ENCODE peak calls at places on chromosomes 6 and 20, in ten cellular contexts. J is cardiac muscle cell, R is HepG2, K is kidney, C is ovary, T is ascending aorta, M is WERI-Rb-1, I is pancreas, U is lower lobe of right lung, F is heart left ventricle. Y is an unnamed sample.

GRCh38 chr6:157994126-157994795 is 12.6 kb downstream of the SYNJ2 start:
- DNase-seq in J (no peak), T (no peak), M (no peak), R (peak), K (no peak), F (no peak), I (no peak), U (no peak), C (no peak), Y (no peak)

GRCh38 chr20:14816471-14816870 is 479.1 kb upstream of the FLRT3 start:
- DNase-seq in F (no peak), M (no peak), C (no peak), R (no peak), I (no peak), J (no peak), U (no peak), K (no peak), T (no peak), Y (no peak)

GRCh38 chr20:44198872-44199271 is 11.7 kb downstream of the OSER1 start:
- DNase-seq in M (no peak), R (no peak), U (no peak), J (no peak), F (no peak), C (no peak), K (no peak), T (no peak), I (no peak), Y (no peak)

GRCh38 chr6:7042056-7042653 is 65.6 kb upstream of the RREB1 start:
- DNase-seq in I (no peak), F (no peak), K (no peak), T (peak), J (no peak), C (no peak), M (no peak), U (peak), R (peak), Y (peak)

GRCh38 chr6:11298651-11299420 is 66.4 kb upstream of the NEDD9 start:
- DNase-seq in C (no peak), I (peak), F (no peak), M (no peak), J (no peak), R (peak), T (no peak), K (no peak), U (peak), Y (no peak)

GRCh38 chr6:18601515-18602035 is 214.4 kb downstream of the RNF144B start:
- DNase-seq in F (no peak), I (no peak), M (no peak), T (no peak), U (no peak), C (no peak), K (no peak), J (no peak), R (no peak), Y (no peak)

GRCh38 chr6:17725083-17725482 is 18.4 kb upstream of the NUP153 start:
- DNase-seq in U (no peak), J (peak), C (peak), R (peak), T (peak), F (peak), K (peak), I (no peak), M (peak), Y (peak)

GRCh38 chr6:169862464-169863148 is 111.2 kb downstream of the ERMARD start:
- DNase-seq in C (no peak), J (no peak), R (no peak), T (no peak), K (no peak), U (no peak), F (no peak), I (no peak), M (no peak), Y (no peak)

GRCh38 chr6:37171141-37171969 is 1.4 kb downstream of the PIM1 start:
- DNase-seq in M (peak), F (peak), C (peak), T (peak), J (peak), I (peak), R (no peak), K (peak), U (peak), Y (peak)

GRCh38 chr6:97668716-97669115 is 385.7 kb upstream of the MMS22L start:
- DNase-seq in F (peak), T (no peak), I (no peak), K (no peak), U (no peak), J (peak), M (peak), C (no peak), R (no peak), Y (no peak)

GRCh38 chr6:74259931-74260330 is 563.9 kb downstream of the CD109 start:
- DNase-seq in J (no peak), U (no peak), I (no peak), C (no peak), M (no peak), F (no peak), K (no peak), R (no peak), T (no peak), Y (no peak)

GRCh38 chr6:105041880-105042279 is 85.0 kb downstream of the LIN28B start:
- DNase-seq in I (no peak), J (no peak), K (no peak), R (no peak), F (no peak), M (no peak), C (no peak), U (no peak), T (no peak), Y (no peak)

GRCh38 chr20:56628873-56629463 is at the start of gene TFAP2C:
- DNase-seq in T (no peak), U (peak), R (no peak), F (peak), I (peak), K (peak), C (peak), J (peak), M (peak), Y (peak)

GRCh38 chr20:61913423-61914225 is 152.1 kb downstream of the TAF4 start:
- DNase-seq in R (no peak), U (peak), T (no peak), I (no peak), C (no peak), J (no peak), F (no peak), K (peak), M (no peak), Y (no peak)

GRCh38 chr20:3082955-3083952 is 1.3 kb downstream of the AVP start:
- DNase-seq in T (no peak), R (peak), K (no peak), M (no peak), I (no peak), C (no peak), U (no peak), F (no peak), J (no peak), Y (no peak)

GRCh38 chr6:157276134-157276532 is 47.2 kb downstream of the TMEM242 start:
- DNase-seq in R (peak), F (no peak), M (no peak), K (no peak), U (no peak), T (peak), I (no peak), J (no peak), C (no peak), Y (no peak)

DNA sequence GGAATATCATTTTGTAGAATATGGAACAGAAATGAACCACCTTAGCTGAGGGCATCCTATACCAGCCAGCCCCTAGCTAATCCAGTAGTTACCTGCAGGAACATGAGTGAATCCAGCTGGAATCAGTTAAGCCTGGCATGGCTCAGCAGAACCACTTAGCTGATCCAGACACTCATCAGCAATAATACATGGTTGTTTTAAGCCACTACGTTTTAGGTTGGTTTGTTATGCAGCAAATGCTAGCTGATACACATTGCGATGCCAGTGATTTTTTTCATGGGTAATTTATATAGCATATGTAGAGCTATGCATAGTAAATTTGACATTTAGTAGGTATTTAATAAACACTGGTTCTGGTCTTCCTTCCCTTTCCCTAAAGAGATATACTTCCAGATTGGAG is 201.9 kb upstream of the JAG1 start:
- DNase-seq in U (no peak), J (no peak), F (no peak), T (no peak), I (no peak), R (no peak), K (no peak), C (no peak), M (no peak), Y (no peak)
- H3K4me3 ChIP-seq in U (no peak), J (no peak), F (no peak), T (no peak), I (no peak), R (no peak), K (no peak), C (no peak), M (no peak), Y (no peak)

GRCh38 chr20:41335591-41335990 is 5.0 kb upstream of the LPIN3 start:
- DNase-seq in M (no peak), C (no peak), I (no peak), R (no peak), K (no peak), F (no peak), U (no peak), T (no peak), J (no peak), Y (no peak)

GRCh38 chr20:41342474-41343464 is 2.1 kb downstream of the LPIN3 start:
- DNase-seq in F (no peak), C (no peak), R (no peak), K (no peak), M (no peak), J (no peak), I (no peak), T (no peak), U (no peak), Y (no peak)

GRCh38 chr20:41340327-41341055 is at the start of gene LPIN3:
- DNase-seq in K (peak), T (peak), M (peak), J (peak), R (peak), F (peak), U (peak), I (peak), C (peak), Y (peak)

GRCh38 chr20:41336711-41337492 is 3.7 kb upstream of the LPIN3 start:
- DNase-seq in F (no peak), U (no peak), C (no peak), R (no peak), M (no peak), T (no peak), J (no peak), I (no peak), K (no peak), Y (no peak)

DNA sequence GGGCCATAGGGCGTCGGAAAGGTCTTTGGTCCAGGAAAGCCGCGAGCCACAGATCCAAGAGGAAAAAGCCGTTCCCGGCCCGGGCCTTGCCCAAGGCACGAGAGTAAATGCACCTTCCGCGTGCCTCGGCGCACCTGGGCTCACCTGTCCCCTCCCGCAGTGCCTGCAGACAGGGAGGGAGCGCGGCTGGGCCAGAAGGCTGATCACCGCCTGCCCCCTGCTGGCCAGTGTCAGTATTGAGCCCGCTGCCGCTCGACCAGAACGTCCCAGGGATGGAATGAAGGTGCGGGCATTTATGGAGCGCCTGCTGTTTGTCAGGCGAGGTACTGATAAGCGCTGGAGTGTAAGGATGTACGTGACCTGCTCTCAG is 679 bp upstream of the LPIN3 start:
- DNase-seq in T (peak), R (peak), J (peak), F (peak), C (peak), I (peak), M (peak), K (peak), U (peak), Y (peak)
- H3K27ac ChIP-seq in T (peak), R (no peak), J (no peak), F (peak), C (no peak), I (peak), M (no peak), K (peak), U (peak), Y (no peak)

GRCh38 chr6:52557389-52558265 is 19.2 kb downstream of the TRAM2 start:
- DNase-seq in M (no peak), K (no peak), F (no peak), J (no peak), R (no peak), C (no peak), U (no peak), I (no peak), T (no peak), Y (no peak)
- H3K4me3 ChIP-seq in M (no peak), K (no peak), F (no peak), J (no peak), R (no peak), C (no peak), U (no peak), I (no peak), T (peak), Y (no peak)

GRCh38 chr6:132392292-132392691 is 9.0 kb downstream of the MOXD1 start:
- DNase-seq in I (no peak), F (no peak), J (no peak), M (no peak), U (no peak), C (no peak), R (no peak), K (no peak), T (no peak), Y (no peak)
- H3K27ac ChIP-seq in I (no peak), F (no peak), J (no peak), M (no peak), U (no peak), C (no peak), R (no peak), K (peak), T (no peak), Y (no peak)

GRCh38 chr20:34874094-34874654 is 1.5 kb upstream of the GGT7 start:
- DNase-seq in U (peak), T (peak), R (peak), F (peak), J (peak), C (peak), M (peak), I (peak), K (no peak), Y (peak)

GRCh38 chr20:34873583-34874093 is 982 bp upstream of the GGT7 start:
- DNase-seq in K (no peak), I (no peak), U (no peak), T (no peak), R (no peak), M (no peak), F (no peak), C (no peak), J (no peak), Y (no peak)

GRCh38 chr20:34872604-34873224 is at the start of gene GGT7:
- DNase-seq in F (peak), K (peak), T (peak), U (peak), R (peak), M (peak), J (peak), I (peak), C (peak), Y (peak)

GRCh38 chr20:34871966-34872603 is 571 bp downstream of the GGT7 start:
- DNase-seq in C (no peak), J (no peak), M (no peak), T (no peak), F (no peak), K (no peak), R (no peak), U (no peak), I (no peak), Y (no peak)

DNA sequence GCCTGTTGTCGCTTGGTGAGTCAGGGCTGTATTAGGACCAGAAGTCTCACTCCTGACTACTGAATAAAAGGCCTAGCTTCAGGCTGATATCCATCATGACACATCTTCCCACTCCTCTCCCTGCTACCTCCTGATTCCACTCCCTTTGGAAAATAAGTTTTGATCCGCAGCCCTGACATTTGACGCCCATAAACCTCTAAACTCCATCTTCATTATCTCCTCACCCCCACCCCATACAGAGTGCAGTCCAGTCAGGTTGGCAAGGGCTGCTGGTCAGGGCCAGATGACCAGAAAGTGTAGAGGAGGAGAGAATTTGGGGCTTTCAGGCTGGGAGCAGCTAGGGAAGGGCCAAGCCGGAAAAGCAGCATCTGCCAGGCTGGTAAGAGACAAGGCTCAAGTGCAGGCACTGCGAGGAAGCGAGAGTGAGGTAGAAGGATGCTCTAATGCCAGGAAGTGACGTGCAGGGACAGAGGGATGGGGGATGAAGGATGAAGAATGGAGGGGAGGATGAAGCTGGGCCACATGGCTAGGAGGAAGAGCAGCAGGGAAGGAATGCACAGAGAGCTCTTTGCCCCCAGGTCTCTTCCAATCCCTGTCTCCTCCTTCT is 1.2 kb downstream of the GGT7 start:
- DNase-seq in T (no peak), M (no peak), C (no peak), J (no peak), I (no peak), F (no peak), R (no peak), U (no peak), K (no peak), Y (no peak)
- H3K4me3 ChIP-seq in T (peak), M (no peak), C (peak), J (peak), I (no peak), F (peak), R (peak), U (peak), K (peak), Y (no peak)

GRCh38 chr6:114195736-114196403 is 147.0 kb downstream of the HS3ST5 start:
- DNase-seq in I (no peak), J (no peak), T (no peak), F (no peak), M (no peak), R (no peak), U (no peak), C (no peak), K (no peak), Y (no peak)
- H3K27ac ChIP-seq in I (no peak), J (no peak), T (no peak), F (no peak), M (no peak), R (no peak), U (no peak), C (no peak), K (no peak), Y (no peak)

GRCh38 chr6:150409576-150410066 is 40.8 kb downstream of the IYD start:
- DNase-seq in J (peak), R (no peak), K (peak), F (peak), I (peak), C (peak), M (no peak), T (peak), U (peak), Y (peak)
- H3K4me3 ChIP-seq in J (no peak), R (no peak), K (no peak), F (no peak), I (no peak), C (no peak), M (no peak), T (no peak), U (no peak), Y (no peak)

GRCh38 chr6:3073382-3073781 is 5.1 kb downstream of the RIPK1 start:
- DNase-seq in C (no peak), R (no peak), T (no peak), F (no peak), J (no peak), M (no peak), K (no peak), U (no peak), I (no peak), Y (no peak)

GRCh38 chr6:3077430-3077829 is 9.1 kb downstream of the RIPK1 start:
- DNase-seq in F (no peak), M (no peak), U (no peak), I (no peak), T (no peak), K (no peak), J (no peak), R (no peak), C (no peak), Y (no peak)

GRCh38 chr6:3076320-3076719 is 8.0 kb downstream of the RIPK1 start:
- DNase-seq in R (no peak), C (no peak), F (no peak), U (no peak), M (no peak), K (no peak), I (no peak), T (no peak), J (no peak), Y (no peak)

GRCh38 chr6:3072798-3073197 is 4.5 kb downstream of the RIPK1 start:
- DNase-seq in M (no peak), J (no peak), F (no peak), K (no peak), U (no peak), R (no peak), I (no peak), T (no peak), C (no peak), Y (no peak)

GRCh38 chr6:3075522-3076113 is 7.3 kb downstream of the RIPK1 start:
- DNase-seq in C (no peak), J (no peak), K (no peak), T (no peak), R (peak), U (no peak), I (no peak), F (no peak), M (no peak), Y (no peak)
- H3K27ac ChIP-seq in C (no peak), J (no peak), K (no peak), T (no peak), R (peak), U (peak), I (no peak), F (no peak), M (no peak), Y (no peak)

GRCh38 chr6:14716499-14717146 is 529.2 kb upstream of the JARID2 start:
- DNase-seq in I (no peak), T (no peak), K (no peak), M (no peak), J (no peak), C (no peak), F (no peak), U (no peak), R (no peak), Y (no peak)
- H3K4me3 ChIP-seq in I (no peak), T (no peak), K (no peak), M (no peak), J (no peak), C (no peak), F (no peak), U (no peak), R (no peak), Y (no peak)

Y was measured in adrenal gland.